ENCODE peak calls at places on chromosomes 5 and 9, in six cellular contexts. G is GM12878, T is H1, N is HCT116, I is SK-N-SH, W is K562. X is an unnamed sample.

GRCh38 chr9:112012026-112012902 is 115.7 kb downstream of the UGCG start:
- DNase-seq in G (peak; percentile 96), T (no peak), N (peak; percentile 91), I (no peak), W (no peak), X (peak; percentile 91)

GRCh38 chr9:83986765-83987401 is 6.3 kb downstream of the RMI1 start:
- DNase-seq in G (no peak), T (no peak), N (peak; percentile 42), I (no peak), W (no peak), X (no peak)

GRCh38 chr5:96664669-96665068 is 2.5 kb downstream of the CAST start:
- DNase-seq in G (no peak), T (no peak), N (no peak), I (no peak), W (no peak), X (no peak)

GRCh38 chr5:142621227-142621626 is 64.7 kb downstream of the FGF1 start:
- DNase-seq in G (no peak), T (no peak), N (no peak), I (no peak), W (no peak), X (no peak)

GRCh38 chr9:117268847-117269452 is 145.9 kb downstream of the ASTN2 start:
- DNase-seq in G (no peak), T (no peak), N (no peak), I (no peak), W (no peak), X (no peak)

GRCh38 chr5:146040559-146040958 is 64.8 kb downstream of the PLAC8L1 start:
- DNase-seq in G (no peak), T (no peak), N (no peak), I (no peak), W (no peak), X (no peak)

GRCh38 chr5:74992791-74993190 is 59.6 kb downstream of the GCNT4 start:
- DNase-seq in G (no peak), T (no peak), N (no peak), I (no peak), W (no peak), X (no peak)

GRCh38 chr9:136060671-136061371 is 34.3 kb downstream of the NACC2 start:
- DNase-seq in G (no peak), T (no peak), N (no peak), I (peak; percentile 44), W (no peak), X (no peak)

GRCh38 chr9:113597390-113598241 is 134.1 kb downstream of the RGS3 start:
- DNase-seq in G (no peak), T (no peak), N (no peak), I (no peak), W (no peak), X (no peak)

GRCh38 chr9:15786616-15787015 is 233.8 kb downstream of the CCDC171 start:
- DNase-seq in G (no peak), T (no peak), N (no peak), I (no peak), W (no peak), X (no peak)

GRCh38 chr5:62284946-62285891 is 20.8 kb upstream of the KIF2A start:
- DNase-seq in G (peak; percentile 71), T (no peak), N (no peak), I (no peak), W (peak; percentile 59), X (no peak)

GRCh38 chr5:135951257-135951656 is 3.5 kb downstream of the LECT2 start:
- DNase-seq in G (no peak), T (no peak), N (no peak), I (no peak), W (no peak), X (no peak)

GRCh38 chr5:472076-472655 is 29.2 kb downstream of the EXOC3 start:
- DNase-seq in G (no peak), T (peak; percentile 48), N (no peak), I (peak; percentile 71), W (peak; percentile 61), X (no peak)

GRCh38 chr9:83283528-83283927 is 220.6 kb upstream of the RASEF start:
- DNase-seq in G (no peak), T (no peak), N (no peak), I (no peak), W (no peak), X (no peak)

GRCh38 chr5:88824892-88825781 is 57.8 kb downstream of the MEF2C start:
- DNase-seq in G (no peak), T (no peak), N (no peak), I (no peak), W (no peak), X (no peak)

GRCh38 chr5:39995990-39996389 is 571.2 kb upstream of the DAB2 start:
- DNase-seq in G (no peak), T (no peak), N (no peak), I (no peak), W (no peak), X (no peak)

GRCh38 chr5:65925094-65925600 is 1.2 kb upstream of the ERBIN start:
- DNase-seq in G (peak; percentile 56), T (peak; percentile 82), N (no peak), I (no peak), W (peak; percentile 41), X (no peak)

GRCh38 chr5:178126556-178126955 is 4.3 kb upstream of the RMND5B start:
- DNase-seq in G (no peak), T (no peak), N (no peak), I (no peak), W (no peak), X (no peak)

GRCh38 chr5:76544268-76544926 is 78.8 kb downstream of the F2RL2 start:
- DNase-seq in G (peak; percentile 25), T (no peak), N (peak; percentile 31), I (peak; percentile 69), W (peak; percentile 40), X (peak; percentile 8)

GRCh38 chr9:3794005-3794404 is 268.2 kb upstream of the RFX3 start:
- DNase-seq in G (no peak), T (no peak), N (no peak), I (no peak), W (no peak), X (no peak)

GRCh38 chr5:38845555-38846378 is at the start of gene OSMR:
- DNase-seq in G (no peak), T (peak; percentile 80), N (peak; percentile 78), I (peak; percentile 62), W (peak; percentile 30), X (peak; percentile 90)

GRCh38 chr9:121902483-121903135 is 190.5 kb downstream of the TTLL11 start:
- DNase-seq in G (peak; percentile 15), T (no peak), N (no peak), I (peak; percentile 54), W (no peak), X (no peak)

GRCh38 chr5:125484272-125485002 is 738.0 kb upstream of the ZNF608 start:
- DNase-seq in G (no peak), T (no peak), N (peak; percentile 49), I (peak; percentile 13), W (no peak), X (peak; percentile 78)

GRCh38 chr9:122463828-122464632 is 13.7 kb downstream of the OR1J1 start:
- DNase-seq in G (peak; percentile 45), T (no peak), N (peak; percentile 28), I (peak; percentile 27), W (peak; percentile 39), X (no peak)

GRCh38 chr5:126656397-126657007 is 55.8 kb downstream of the PHAX start:
- DNase-seq in G (no peak), T (no peak), N (peak; percentile 31), I (peak; percentile 57), W (peak; percentile 42), X (no peak)

GRCh38 chr5:14665110-14665822 is 748 bp downstream of the OTULIN start:
- DNase-seq in G (no peak), T (no peak), N (no peak), I (peak; percentile 53), W (no peak), X (no peak)

GRCh38 chr9:114157516-114158176 is 2.3 kb downstream of the COL27A1 start:
- DNase-seq in G (no peak), T (no peak), N (no peak), I (no peak), W (no peak), X (no peak)

GRCh38 chr5:102743900-102744299 is 11.2 kb upstream of the PAM start:
- DNase-seq in G (no peak), T (no peak), N (no peak), I (no peak), W (no peak), X (no peak)

GRCh38 chr9:846852-847251 is 5.4 kb downstream of the DMRT1 start:
- DNase-seq in G (no peak), T (peak; percentile 47), N (peak; percentile 18), I (no peak), W (no peak), X (no peak)

GRCh38 chr5:154587123-154587725 is 109.2 kb upstream of the HAND1 start:
- DNase-seq in G (no peak), T (no peak), N (no peak), I (no peak), W (no peak), X (no peak)

GRCh38 chr5:96048763-96049162 is 87.1 kb upstream of the ELL2 start:
- DNase-seq in G (no peak), T (no peak), N (no peak), I (no peak), W (peak; percentile 25), X (no peak)

DNA sequence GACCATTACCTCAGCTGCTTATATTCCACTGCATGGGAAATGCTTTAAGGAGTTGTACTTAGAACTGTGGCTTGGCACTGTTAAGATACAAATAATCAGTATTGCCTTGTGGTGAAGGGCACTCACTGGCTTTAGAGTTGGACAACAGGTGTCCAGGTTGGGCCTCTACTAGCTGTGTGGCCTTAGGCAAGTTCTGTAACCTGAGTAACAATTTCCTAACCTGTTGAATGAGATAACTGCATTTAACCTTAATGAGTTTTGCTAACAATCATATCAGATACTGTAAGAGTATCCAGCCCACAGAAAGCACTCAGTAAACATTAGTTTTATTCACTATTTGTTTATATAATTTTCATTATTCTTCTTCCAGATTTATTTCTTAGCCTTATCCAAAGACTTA is 17.2 kb upstream of the HK3 start:
- DNase-seq in G (no peak), T (no peak), N (no peak), I (no peak), W (no peak), X (no peak)
- TF ChIP-seq SIN3A in G (no peak), T (no peak), N (no peak), I (no peak), W (no peak), X (no peak)

GRCh38 chr9:138060881-138061280 is 183.3 kb downstream of the CACNA1B start:
- DNase-seq in G (no peak), T (no peak), N (no peak), I (no peak), W (no peak), X (no peak)
- H3K9me3 ChIP-seq in G (no peaks in the 10 kb centered on the region), T (peaks cover 45% of the 10 kb centered on the region), N (no peaks in the 10 kb centered on the region), I (no peaks in the 10 kb centered on the region), W (no peaks in the 10 kb centered on the region), X (no peaks in the 10 kb centered on the region)

GRCh38 chr9:74497750-74498615 is 848 bp downstream of the RORB start:
- DNase-seq in G (no peak), T (peak; percentile 79), N (no peak), I (peak; percentile 62), W (no peak), X (no peak)
- TF ChIP-seq SIN3A in G (no peak), T (no peak), N (no peak), I (no peak), W (no peak), X (no peak)

DNA sequence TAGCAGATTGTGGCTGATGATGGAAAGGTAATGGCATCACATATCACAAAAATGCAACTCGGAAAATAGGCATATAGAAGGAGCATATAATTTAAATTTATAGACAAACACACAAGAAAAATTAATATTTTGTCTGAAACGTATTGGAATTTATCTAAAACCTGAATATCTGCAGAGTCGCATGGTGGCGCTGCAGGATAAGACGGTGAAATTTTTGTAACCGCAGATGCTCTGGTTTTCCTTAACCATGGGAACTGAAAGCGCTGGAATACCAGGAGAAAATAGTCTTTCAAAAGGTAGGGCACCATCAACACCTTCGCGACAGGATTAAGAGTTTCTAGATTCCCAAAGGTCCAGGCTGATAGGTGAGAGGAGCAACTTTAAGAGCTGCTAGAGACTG is 11.0 kb downstream of the PCDHB14 start:
- DNase-seq in G (no peak), T (no peak), N (no peak), I (no peak), W (no peak), X (no peak)
- H3K9me3 ChIP-seq in G (peaks cover 2% of the 10 kb centered on the region), T (peaks cover 14% of the 10 kb centered on the region), N (peaks cover 7% of the 10 kb centered on the region), I (peaks cover 15% of the 10 kb centered on the region), W (no peaks in the 10 kb centered on the region), X (peaks cover 60% of the 10 kb centered on the region)

X was measured in Panc1.